ENCODE peak calls at places on chromosomes 16 and 17, in five cellular contexts. I is MM.1S, N is psoas muscle, F is OCI-LY7, E is tibial nerve. W is an unnamed sample.

GRCh38 chr16:78240459-78241222 is 141.2 kb downstream of the WWOX start:
- DNase-seq in I (no peak), N (no peak), F (no peak), E (no peak), W (no peak)

GRCh38 chr17:52383493-52384100 is 225.1 kb upstream of the CA10 start:
- DNase-seq in I (peak; percentile 67), N (no peak), F (peak; percentile 52), E (peak; percentile 54), W (peak; percentile 19)

GRCh38 chr16:2210386-2211365 is at the start of gene BRICD5:
- DNase-seq in I (no peak), N (no peak), F (no peak), E (no peak), W (no peak)

GRCh38 chr16:21554795-21555585 is 44.4 kb upstream of the METTL9 start:
- DNase-seq in I (peak; percentile 99), N (peak; percentile 91), F (peak; percentile 100), E (peak; percentile 87), W (peak; percentile 93)

GRCh38 chr17:44610871-44611270 is 45.4 kb upstream of the MEIOC start:
- DNase-seq in I (no peak), N (no peak), F (no peak), E (no peak), W (peak; percentile 55)

GRCh38 chr17:72588961-72589360 is 468.1 kb downstream of the SOX9 start:
- DNase-seq in I (peak; percentile 75), N (no peak), F (no peak), E (no peak), W (no peak)

GRCh38 chr16:57898961-57899360 is 72.0 kb downstream of the CNGB1 start:
- DNase-seq in I (no peak), N (no peak), F (no peak), E (no peak), W (no peak)

GRCh38 chr16:1309888-1310831 is 724 bp downstream of the UBE2I start:
- DNase-seq in I (peak; percentile 36), N (peak; percentile 78), F (peak; percentile 73), E (peak; percentile 45), W (peak; percentile 83)

GRCh38 chr16:86529160-86529559 is 18.8 kb downstream of the FOXF1 start:
- DNase-seq in I (no peak), N (no peak), F (no peak), E (no peak), W (no peak)

GRCh38 chr16:16038950-16039349 is 89.5 kb downstream of the ABCC1 start:
- DNase-seq in I (no peak), N (no peak), F (peak; percentile 43), E (no peak), W (no peak)

GRCh38 chr17:76700290-76700626 is 10.5 kb downstream of the MXRA7 start:
- DNase-seq in I (no peak), N (no peak), F (no peak), E (no peak), W (no peak)

GRCh38 chr17:76701471-76701967 is 9.2 kb downstream of the MXRA7 start:
- DNase-seq in I (no peak), N (no peak), F (no peak), E (no peak), W (no peak)

GRCh38 chr17:76697702-76698465 is 12.9 kb downstream of the MXRA7 start:
- DNase-seq in I (no peak), N (no peak), F (no peak), E (no peak), W (peak; percentile 50)

GRCh38 chr17:76702941-76703637 is 7.7 kb downstream of the MXRA7 start:
- DNase-seq in I (no peak), N (no peak), F (no peak), E (no peak), W (no peak)

DNA sequence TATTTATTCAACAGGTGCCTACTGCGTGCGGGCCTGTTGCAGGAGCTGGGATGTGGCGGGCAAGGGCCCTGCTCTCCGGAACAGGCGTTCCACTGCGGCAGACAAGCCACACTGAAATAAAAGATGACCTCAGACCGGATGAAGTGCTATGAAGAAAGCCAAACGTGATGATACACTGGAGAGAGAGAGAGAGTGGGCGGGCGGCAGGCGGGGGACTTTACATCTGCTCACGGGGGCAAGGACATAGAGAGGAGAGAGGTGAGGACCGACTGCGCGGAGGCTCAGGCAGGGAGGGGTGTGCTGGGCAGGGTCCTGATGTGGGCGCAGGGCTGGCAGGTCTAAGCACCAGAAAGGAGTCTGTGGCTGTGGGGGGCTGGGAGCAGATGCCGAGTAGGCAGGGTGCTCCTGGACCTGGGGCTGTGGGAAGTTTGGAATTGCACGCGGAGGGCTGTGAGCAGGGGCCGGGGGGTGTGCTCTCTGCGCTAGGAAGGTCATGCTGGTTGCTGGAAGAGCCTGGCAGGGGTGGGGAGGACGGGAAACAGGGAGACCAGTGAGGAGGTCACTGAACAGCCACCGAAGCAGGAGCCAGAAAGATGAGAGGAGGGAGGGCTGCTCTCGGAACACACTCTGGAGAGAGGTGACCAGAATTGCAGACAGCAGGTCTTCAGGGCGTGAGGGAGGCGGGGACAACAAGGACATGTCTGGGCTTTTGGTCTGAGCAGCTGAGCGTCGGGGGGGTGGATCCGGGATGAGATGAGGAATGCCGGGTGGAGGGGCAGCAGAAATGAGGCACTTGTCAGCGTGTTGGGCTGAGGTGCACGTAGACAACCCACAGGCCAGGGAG is 9.9 kb downstream of the MXRA7 start:
- DNase-seq in I (no peak), N (peak; percentile 75), F (no peak), E (peak; percentile 54), W (peak; percentile 84)
- H3K4me1 ChIP-seq in I (peaks cover 4% of the 10 kb centered on the region), N (peaks cover 47% of the 10 kb centered on the region), F (peaks cover 14% of the 10 kb centered on the region), E (peaks cover 75% of the 10 kb centered on the region), W (peaks cover 56% of the 10 kb centered on the region)

DNA sequence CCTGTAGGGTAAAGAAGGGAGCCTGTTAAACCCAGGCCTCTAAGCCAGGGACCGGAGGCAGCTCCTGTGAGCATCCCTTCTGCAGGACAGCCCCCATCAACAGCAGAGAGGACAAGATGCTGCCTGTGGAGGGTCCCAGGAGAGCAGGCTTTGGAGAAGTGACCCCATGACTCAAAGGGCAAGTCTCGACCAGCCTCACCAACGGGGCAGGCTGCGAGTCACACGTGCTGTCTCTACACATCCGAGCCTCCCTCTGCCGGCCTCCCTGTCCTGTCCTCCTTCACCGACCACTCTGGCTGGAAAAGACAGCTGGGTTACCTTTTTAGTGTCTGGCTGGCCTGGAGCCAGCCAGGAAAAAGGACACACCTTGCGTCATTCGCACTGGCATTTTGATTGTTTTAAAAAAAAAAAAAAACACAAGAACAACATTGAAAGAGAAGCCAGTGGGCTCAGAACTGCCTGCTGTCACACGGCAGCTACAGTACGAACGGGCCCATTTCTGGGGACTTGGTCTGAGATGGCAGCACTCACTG is 74.5 kb upstream of the RCVRN start:
- DNase-seq in I (no peak), N (no peak), F (no peak), E (no peak), W (no peak)
- H3K4me1 ChIP-seq in I (no peaks in the 10 kb centered on the region), N (no peaks in the 10 kb centered on the region), F (no peaks in the 10 kb centered on the region), E (peaks cover 55% of the 10 kb centered on the region), W (peaks cover 6% of the 10 kb centered on the region)

DNA sequence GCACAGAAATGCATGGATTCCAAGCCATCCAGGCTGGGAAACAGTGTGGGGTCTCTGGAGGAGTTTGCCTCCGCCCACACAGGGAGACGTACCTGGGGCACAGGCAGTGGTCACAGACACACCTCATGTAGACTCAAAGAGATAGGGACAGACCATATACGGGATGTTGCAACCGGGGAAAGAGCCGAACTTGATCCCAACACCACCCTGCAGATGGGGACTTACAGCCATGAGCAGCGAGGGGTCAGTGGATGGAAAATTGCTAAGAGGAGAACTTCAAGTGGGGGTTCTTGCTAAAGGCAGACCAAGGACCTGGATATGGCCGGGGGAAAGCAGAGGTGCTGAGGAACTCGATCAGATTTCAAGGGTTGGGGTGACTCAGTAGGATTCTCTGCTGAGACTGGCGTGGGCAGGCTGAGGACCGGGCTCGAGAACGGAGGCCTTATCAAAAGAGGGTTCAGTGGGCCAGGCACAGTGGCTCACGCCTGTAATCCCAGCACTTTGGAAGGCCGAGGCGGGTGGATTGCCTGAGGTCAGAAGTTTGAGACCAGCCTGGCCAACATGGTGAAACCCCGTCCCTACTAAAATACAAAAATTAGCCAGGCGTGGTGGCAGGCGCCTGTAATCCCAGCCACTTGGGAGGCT is 12.0 kb upstream of the DNAH17 start:
- DNase-seq in I (no peak), N (no peak), F (no peak), E (no peak), W (no peak)
- H3K4me1 ChIP-seq in I (no peaks in the 10 kb centered on the region), N (no peaks in the 10 kb centered on the region), F (no peaks in the 10 kb centered on the region), E (peaks cover 25% of the 10 kb centered on the region), W (peaks cover 24% of the 10 kb centered on the region)

DNA sequence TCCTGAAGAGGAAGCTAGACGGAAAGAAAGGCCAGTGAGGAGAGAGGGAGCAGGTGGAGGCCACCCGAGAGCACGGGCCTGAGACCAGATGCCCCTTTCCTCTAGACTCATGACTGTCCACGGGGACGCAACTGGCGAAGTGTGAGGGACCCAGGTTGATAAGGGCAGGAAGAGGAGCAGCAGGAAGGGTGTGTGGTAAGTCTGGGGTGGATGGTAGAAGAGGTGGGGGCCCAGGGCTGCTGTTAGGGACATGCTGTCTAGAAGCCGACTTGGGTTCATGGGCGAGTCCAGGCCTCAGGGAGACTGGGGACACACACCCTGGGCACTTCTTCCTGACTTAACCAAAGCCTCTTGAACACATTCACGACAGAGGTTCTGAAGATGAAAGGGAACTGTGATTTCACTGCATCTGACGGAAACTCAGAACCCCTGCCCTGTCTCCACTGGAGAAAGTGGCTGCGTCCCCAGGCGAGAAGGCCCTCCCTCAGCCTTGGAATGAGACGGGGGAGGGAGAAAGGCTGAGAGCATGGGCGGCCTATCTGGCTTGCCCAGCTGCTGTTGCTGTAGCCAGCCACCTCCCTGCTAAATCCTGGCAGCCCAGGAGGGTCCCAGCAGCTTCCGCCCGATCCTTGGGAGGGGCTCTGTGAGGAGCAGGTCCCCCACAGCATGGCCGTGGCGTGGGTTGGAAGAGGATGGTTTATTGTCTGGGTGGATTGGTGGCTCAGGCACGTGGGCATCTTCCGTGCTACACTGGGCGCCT is 6.0 kb downstream of the HIC1 start:
- DNase-seq in I (no peak), N (peak; percentile 43), F (no peak), E (no peak), W (no peak)
- H3K4me1 ChIP-seq in I (no peaks in the 10 kb centered on the region), N (no peaks in the 10 kb centered on the region), F (peaks cover 30% of the 10 kb centered on the region), E (peaks cover 94% of the 10 kb centered on the region), W (peaks cover 65% of the 10 kb centered on the region)

GRCh38 chr17:40068917-40069750 is 6.4 kb downstream of the THRA start:
- DNase-seq in I (peak; percentile 66), N (peak; percentile 93), F (peak; percentile 70), E (peak; percentile 94), W (peak; percentile 92)
- H3K4me1 ChIP-seq in I (peaks cover 20% of the 10 kb centered on the region), N (peaks cover 86% of the 10 kb centered on the region), F (peaks cover 43% of the 10 kb centered on the region), E (peaks cover 99% of the 10 kb centered on the region), W (peaks cover 80% of the 10 kb centered on the region)

DNA sequence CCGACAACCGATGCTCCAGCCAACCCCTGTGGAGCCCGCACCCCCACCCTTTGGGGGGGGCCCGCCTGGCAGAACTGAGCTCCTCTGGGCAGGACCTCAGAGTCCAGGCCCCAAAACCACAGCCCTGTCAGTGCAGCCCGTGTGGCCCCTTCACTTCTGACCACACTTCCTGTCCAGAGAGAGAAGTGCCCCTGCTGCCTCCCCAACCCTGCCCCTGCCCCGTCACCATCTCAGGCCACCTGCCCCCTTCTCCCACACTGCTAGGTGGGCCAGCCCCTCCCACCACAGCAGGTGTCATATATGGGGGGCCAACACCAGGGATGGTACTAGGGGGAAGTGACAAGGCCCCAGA is 17.9 kb downstream of the NGFR start:
- DNase-seq in I (no peak), N (no peak), F (no peak), E (no peak), W (no peak)
- H3K4me1 ChIP-seq in I (peaks cover 11% of the 10 kb centered on the region), N (peaks cover 20% of the 10 kb centered on the region), F (no peaks in the 10 kb centered on the region), E (peaks cover 87% of the 10 kb centered on the region), W (peaks cover 29% of the 10 kb centered on the region)

DNA sequence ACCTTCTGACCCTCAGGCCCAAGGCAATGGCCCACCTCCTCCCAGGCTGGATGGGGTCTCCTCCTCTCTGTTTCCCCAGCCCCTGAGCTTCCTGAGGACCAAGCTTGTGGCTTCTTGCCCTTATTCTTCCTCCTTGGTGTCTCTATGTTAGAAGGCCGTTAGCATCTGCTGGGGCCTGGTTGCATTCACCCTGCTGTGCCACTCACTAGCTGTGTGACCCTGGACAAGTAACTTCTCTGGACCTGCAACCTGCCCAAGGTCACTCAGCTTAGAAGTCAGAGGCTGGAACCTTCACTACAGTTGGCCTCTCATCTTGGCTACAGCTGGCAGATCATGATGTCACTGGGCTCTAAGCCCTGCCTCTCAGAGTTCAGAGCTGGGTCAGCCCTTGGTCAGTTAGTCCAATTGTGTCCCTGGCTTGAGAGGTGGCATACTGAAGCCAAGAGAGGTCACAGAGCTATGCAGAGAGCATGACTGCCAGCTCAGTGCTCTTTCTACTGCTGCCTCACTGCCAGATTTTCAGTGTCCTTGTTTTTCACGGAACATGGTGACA is 3.0 kb downstream of the MT2A start:
- DNase-seq in I (no peak), N (peak; percentile 84), F (no peak), E (peak; percentile 50), W (peak; percentile 55)
- H3K4me1 ChIP-seq in I (peaks cover 19% of the 10 kb centered on the region), N (peaks cover 43% of the 10 kb centered on the region), F (peaks cover 40% of the 10 kb centered on the region), E (peaks cover 52% of the 10 kb centered on the region), W (peaks cover 55% of the 10 kb centered on the region)